ENCODE peak calls at places on chromosomes 5 and 9, in five cellular contexts. K is PC-9, W is fibroblast of lung, P is H1, U is HCT116. S is an unnamed sample.

GRCh38 chr5:178467261-178468195 is 122.7 kb downstream of the COL23A1 start:
- DNase-seq in K (no peak), W (peak), P (no peak), U (no peak), S (no peak)

GRCh38 chr5:121628783-121629182 is 222.9 kb upstream of the FTMT start:
- DNase-seq in K (no peak), W (peak), P (no peak), U (no peak), S (no peak)

GRCh38 chr5:67095346-67095871 is 101.2 kb downstream of the CD180 start:
- DNase-seq in K (no peak), W (peak), P (no peak), U (no peak), S (no peak)

GRCh38 chr5:37867634-37868033 is 27.8 kb upstream of the GDNF start:
- DNase-seq in K (no peak), W (no peak), P (no peak), U (no peak), S (no peak)

GRCh38 chr9:113966394-113966793 is 90.3 kb downstream of the ZNF618 start:
- DNase-seq in K (no peak), W (no peak), P (no peak), U (no peak), S (no peak)

GRCh38 chr5:123428521-123429220 is 5.5 kb upstream of the CEP120 start:
- DNase-seq in K (peak), W (no peak), P (no peak), U (no peak), S (no peak)

GRCh38 chr9:122168356-122168755 is 8.6 kb downstream of the MORN5 start:
- DNase-seq in K (no peak), W (no peak), P (no peak), U (no peak), S (no peak)

GRCh38 chr5:128084228-128085167 is 932 bp downstream of the SLC12A2 start:
- DNase-seq in K (no peak), W (no peak), P (peak), U (no peak), S (peak)

GRCh38 chr5:68187268-68188055 is 28.1 kb upstream of the PIK3R1 start:
- DNase-seq in K (no peak), W (peak), P (peak), U (no peak), S (no peak)

GRCh38 chr5:96144289-96144688 is 182.6 kb upstream of the ELL2 start:
- DNase-seq in K (peak), W (no peak), P (no peak), U (no peak), S (no peak)

GRCh38 chr9:9574080-9574479 is 1038.7 kb downstream of the PTPRD start:
- DNase-seq in K (no peak), W (no peak), P (no peak), U (no peak), S (no peak)

GRCh38 chr5:71533142-71533541 is 54.0 kb upstream of the MCCC2 start:
- DNase-seq in K (no peak), W (peak), P (no peak), U (no peak), S (no peak)

GRCh38 chr5:20514145-20514544 is 526.1 kb upstream of the CDH18 start:
- DNase-seq in K (no peak), W (no peak), P (no peak), U (no peak), S (no peak)

GRCh38 chr9:99660191-99660636 is 161.5 kb upstream of the NR4A3 start:
- DNase-seq in K (no peak), W (no peak), P (no peak), U (no peak), S (peak)

GRCh38 chr5:173016621-173017046 is 33.1 kb downstream of the ATP6V0E1 start:
- DNase-seq in K (peak), W (peak), P (no peak), U (peak), S (no peak)

GRCh38 chr9:120109242-120109641 is 470.7 kb downstream of the CDK5RAP2 start:
- DNase-seq in K (no peak), W (no peak), P (peak), U (peak), S (peak)

GRCh38 chr9:33381231-33381791 is 21.1 kb downstream of the AQP7 start:
- DNase-seq in K (no peak), W (no peak), P (peak), U (no peak), S (no peak)

GRCh38 chr5:167248262-167248661 is 1043.2 kb upstream of the WWC1 start:
- DNase-seq in K (no peak), W (no peak), P (no peak), U (no peak), S (no peak)

GRCh38 chr5:10328323-10328722 is 20.6 kb upstream of the CMBL start:
- DNase-seq in K (peak), W (no peak), P (no peak), U (no peak), S (no peak)

GRCh38 chr5:107744418-107745330 is 73.9 kb upstream of the EFNA5 start:
- DNase-seq in K (no peak), W (no peak), P (peak), U (no peak), S (no peak)

GRCh38 chr9:125521462-125522327 is 185.3 kb downstream of the MAPKAP1 start:
- DNase-seq in K (peak), W (peak), P (no peak), U (peak), S (peak)

GRCh38 chr5:172133359-172134029 is 54.5 kb downstream of the STK10 start:
- DNase-seq in K (peak), W (peak), P (no peak), U (no peak), S (no peak)

GRCh38 chr9:133421615-133422542 is at the start of gene ADAMTS13:
- DNase-seq in K (no peak), W (no peak), P (no peak), U (no peak), S (peak)

GRCh38 chr5:41532485-41532884 is 22.1 kb upstream of the PLCXD3 start:
- DNase-seq in K (no peak), W (no peak), P (no peak), U (no peak), S (no peak)

GRCh38 chr9:93268551-93269314 is 84.8 kb downstream of the WNK2 start:
- DNase-seq in K (no peak), W (no peak), P (no peak), U (no peak), S (peak)

GRCh38 chr5:18483386-18483785 is 849.1 kb downstream of the TAF11L14 start:
- DNase-seq in K (no peak), W (no peak), P (no peak), U (no peak), S (no peak)

GRCh38 chr9:87644659-87645058 is 81.3 kb upstream of the CTSL start:
- DNase-seq in K (no peak), W (peak), P (no peak), U (no peak), S (no peak)

GRCh38 chr9:124624735-124624992 is 117.5 kb upstream of the NR5A1 start:
- DNase-seq in K (no peak), W (no peak), P (no peak), U (no peak), S (no peak)

GRCh38 chr5:163569284-163569683 is 63.9 kb downstream of the MAT2B start:
- DNase-seq in K (no peak), W (peak), P (no peak), U (no peak), S (no peak)

GRCh38 chr9:134604834-134605233 is 36.8 kb upstream of the COL5A1 start:
- DNase-seq in K (no peak), W (no peak), P (no peak), U (no peak), S (no peak)

GRCh38 chr9:113558632-113559502 is 95.3 kb downstream of the RGS3 start:
- DNase-seq in K (no peak), W (peak), P (no peak), U (no peak), S (no peak)

GRCh38 chr9:95167998-95168397 is 149.5 kb downstream of the FANCC start:
- DNase-seq in K (peak), W (peak), P (peak), U (peak), S (peak)

GRCh38 chr9:128053560-128053959 is 13.6 kb downstream of the NAIF1 start:
- DNase-seq in K (no peak), W (no peak), P (no peak), U (no peak), S (no peak)

GRCh38 chr5:149707097-149707496 is 23.0 kb upstream of the PPARGC1B start:
- DNase-seq in K (no peak), W (no peak), P (no peak), U (no peak), S (no peak)

GRCh38 chr5:71938886-71939285 is 168.4 kb upstream of the MAP1B start:
- DNase-seq in K (peak), W (no peak), P (no peak), U (no peak), S (no peak)

GRCh38 chr9:110114888-110115259 is 93.1 kb downstream of the C9orf152 start:
- DNase-seq in K (no peak), W (peak), P (no peak), U (no peak), S (no peak)
- H3K4me3 ChIP-seq in K (no peak), W (no peak), P (no peak), U (no peak), S (no peak)

GRCh38 chr5:116652903-116653302 is 78.3 kb upstream of the SEMA6A start:
- DNase-seq in K (no peak), W (peak), P (no peak), U (no peak), S (no peak)

GRCh38 chr5:116650964-116651363 is 76.3 kb upstream of the SEMA6A start:
- DNase-seq in K (no peak), W (no peak), P (no peak), U (no peak), S (no peak)

GRCh38 chr5:116651653-116652052 is 77.0 kb upstream of the SEMA6A start:
- DNase-seq in K (no peak), W (no peak), P (no peak), U (no peak), S (no peak)

GRCh38 chr5:116650544-116650943 is 75.9 kb upstream of the SEMA6A start:
- DNase-seq in K (no peak), W (no peak), P (no peak), U (no peak), S (no peak)

DNA sequence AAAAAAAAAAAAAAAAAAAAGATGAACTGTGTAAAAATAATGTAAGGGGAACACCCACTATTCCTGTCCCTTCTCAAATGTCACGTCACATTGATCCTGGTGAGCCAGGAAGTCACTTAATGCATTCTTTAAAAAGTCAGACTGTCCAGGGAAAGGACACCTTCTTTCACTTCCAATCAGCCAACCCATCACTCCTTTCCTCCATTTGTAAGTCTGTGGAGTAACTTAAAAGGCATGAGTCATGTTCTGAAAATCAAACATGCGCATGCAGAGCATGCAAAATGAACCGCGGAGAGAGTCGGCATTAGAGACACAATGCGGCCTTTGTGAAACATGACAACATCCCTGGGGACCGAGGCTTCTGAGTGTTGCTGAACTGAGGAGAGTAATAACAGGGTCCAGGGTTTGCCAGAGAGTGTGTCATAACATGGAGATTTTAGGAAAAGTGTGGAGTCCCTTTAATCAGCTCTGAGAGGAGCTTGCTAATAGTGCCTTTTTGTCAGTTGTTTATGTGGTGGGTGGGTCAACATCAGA is 77.6 kb upstream of the SEMA6A start:
- DNase-seq in K (no peak), W (peak), P (peak), U (peak), S (no peak)
- H2AFZ ChIP-seq in K (no peak), W (no peak), P (peak), U (peak), S (no peak)

GRCh38 chr5:54765327-54765726 is 220.1 kb downstream of the ESM1 start:
- DNase-seq in K (no peak), W (no peak), P (no peak), U (no peak), S (no peak)

GRCh38 chr5:54769746-54770145 is 215.6 kb downstream of the ESM1 start:
- DNase-seq in K (no peak), W (no peak), P (no peak), U (no peak), S (no peak)

GRCh38 chr5:54766748-54767147 is 218.6 kb downstream of the ESM1 start:
- DNase-seq in K (no peak), W (no peak), P (no peak), U (no peak), S (peak)

GRCh38 chr5:54772232-54773168 is 212.9 kb downstream of the ESM1 start:
- DNase-seq in K (no peak), W (no peak), P (no peak), U (no peak), S (no peak)

GRCh38 chr5:54769072-54769471 is 216.3 kb downstream of the ESM1 start:
- DNase-seq in K (no peak), W (no peak), P (no peak), U (no peak), S (peak)
- TF ChIP-seq CTCF in K (peak), W (no peak), P (peak), U (no peak), S (no peak)

GRCh38 chr5:141782991-141783598 is 95.1 kb downstream of the PCDH1 start:
- DNase-seq in K (no peak), W (no peak), P (no peak), U (no peak), S (no peak)

GRCh38 chr5:141783599-141784296 is 94.5 kb downstream of the PCDH1 start:
- DNase-seq in K (peak), W (no peak), P (no peak), U (no peak), S (no peak)

GRCh38 chr5:141786700-141787099 is 91.5 kb downstream of the PCDH1 start:
- DNase-seq in K (no peak), W (no peak), P (no peak), U (no peak), S (no peak)

GRCh38 chr5:141785667-141786066 is 92.5 kb downstream of the PCDH1 start:
- DNase-seq in K (no peak), W (no peak), P (no peak), U (no peak), S (no peak)

GRCh38 chr5:141785135-141785534 is 93.1 kb downstream of the PCDH1 start:
- DNase-seq in K (no peak), W (no peak), P (no peak), U (no peak), S (no peak)
- H3K4me3 ChIP-seq in K (no peak), W (no peak), P (no peak), U (no peak), S (no peak)

DNA sequence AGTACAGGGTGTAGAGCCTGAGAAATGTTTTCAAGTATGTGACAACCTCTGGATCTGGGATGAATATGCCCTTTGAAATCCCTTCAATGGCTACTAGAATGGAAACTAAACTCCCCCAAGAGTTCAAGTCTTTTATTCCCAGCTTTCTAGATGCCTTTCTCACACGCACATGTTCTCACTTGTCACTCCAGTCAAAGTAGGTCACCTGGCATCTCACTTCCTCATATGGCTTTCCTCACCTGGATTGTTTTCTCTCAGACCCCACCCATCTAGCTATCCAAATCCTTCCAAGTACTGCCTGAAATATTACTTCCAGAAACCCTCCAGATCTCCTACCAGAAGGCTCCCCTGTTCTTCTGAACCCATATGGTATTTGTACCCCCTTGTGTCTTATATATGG is 615.4 kb upstream of the KLF4 start:
- DNase-seq in K (no peak), W (no peak), P (no peak), U (no peak), S (no peak)
- H2AFZ ChIP-seq in K (no peak), W (no peak), P (no peak), U (no peak), S (no peak)

GRCh38 chr5:131005963-131006684 is 158.9 kb downstream of the HINT1 start:
- DNase-seq in K (no peak), W (no peak), P (no peak), U (peak), S (no peak)
- TF ChIP-seq CTCF in K (no peak), W (no peak), P (peak), U (peak), S (peak)

GRCh38 chr5:151215546-151215880 is 8.4 kb downstream of the CCDC69 start:
- DNase-seq in K (no peak), W (no peak), P (no peak), U (no peak), S (peak)
- H3K4me3 ChIP-seq in K (no peak), W (no peak), P (no peak), U (no peak), S (peak)

S was measured in OCI-LY7.